ENCODE peak calls at places on chromosomes 16 and 17, in nine cellular contexts. C, O, H, B, E, P, F, G and Z are unnamed samples.

GRCh38 chr16:1282275-1282995 is 26.6 kb downstream of the TPSD1 start:
- ATAC-seq in H (no peak), E (no peak), F (no peak), C (no peak), G (no peak), O (no peak), P (no peak), B (no peak), Z (no peak)

GRCh38 chr16:85917959-85918358 is 19.0 kb downstream of the IRF8 start:
- ATAC-seq in G (peak), H (no peak), B (no peak), O (peak), F (no peak), P (no peak), E (no peak), C (no peak), Z (peak)

GRCh38 chr16:79250457-79251098 is 350.0 kb downstream of the MAF start:
- ATAC-seq in B (no peak), F (peak), P (no peak), E (no peak), O (no peak), H (no peak), G (no peak), C (no peak), Z (no peak)

GRCh38 chr17:17387461-17388362 is 84.5 kb downstream of the NT5M start:
- ATAC-seq in C (no peak), O (no peak), G (peak), F (peak), E (no peak), P (peak), H (peak), B (no peak), Z (no peak)

GRCh38 chr17:50218771-50219315 is 17.4 kb upstream of the COL1A1 start:
- ATAC-seq in G (peak), F (no peak), O (no peak), H (peak), E (no peak), C (no peak), B (no peak), P (peak), Z (no peak)

GRCh38 chr17:77214743-77215142 is 74.0 kb downstream of the SEC14L1 start:
- ATAC-seq in O (no peak), P (peak), H (peak), B (peak), C (no peak), E (peak), G (no peak), F (peak), Z (no peak)

GRCh38 chr17:4209611-4210010 is 54.2 kb downstream of the ANKFY1 start:
- ATAC-seq in E (no peak), F (peak), C (no peak), P (no peak), O (no peak), B (no peak), H (no peak), G (no peak), Z (no peak)

GRCh38 chr16:67652578-67653130 is 7.4 kb downstream of the ACD start:
- ATAC-seq in B (no peak), O (no peak), G (no peak), C (peak), P (peak), H (peak), F (peak), E (no peak), Z (no peak)

GRCh38 chr17:7940743-7941142 is 8.7 kb downstream of the CNTROB start:
- ATAC-seq in E (no peak), C (no peak), H (no peak), F (no peak), G (no peak), O (no peak), B (no peak), P (no peak), Z (no peak)

GRCh38 chr17:76659928-76660614 is 16.5 kb upstream of the ST6GALNAC1 start:
- ATAC-seq in H (no peak), G (no peak), F (peak), C (no peak), P (peak), O (no peak), B (peak), E (peak), Z (peak)

GRCh38 chr16:72124761-72125634 is 31.4 kb downstream of the DHX38 start:
- ATAC-seq in C (peak), O (no peak), G (peak), E (peak), B (peak), F (peak), H (peak), P (peak), Z (peak)

GRCh38 chr16:53912155-53912554 is 208.2 kb downstream of the FTO start:
- ATAC-seq in P (no peak), E (peak), C (no peak), O (peak), G (peak), H (no peak), B (peak), F (no peak), Z (peak)

GRCh38 chr17:14098246-14098645 is 28.9 kb downstream of the COX10 start:
- ATAC-seq in E (no peak), O (no peak), H (peak), F (no peak), G (no peak), B (no peak), C (no peak), P (no peak), Z (no peak)

GRCh38 chr17:37743875-37744632 is 805 bp downstream of the HNF1B start:
- ATAC-seq in O (no peak), G (peak), C (no peak), E (peak), H (peak), B (peak), F (no peak), P (peak), Z (peak)

GRCh38 chr17:66414528-66415175 is 112.2 kb downstream of the PRKCA start:
- ATAC-seq in B (no peak), E (no peak), G (peak), P (no peak), C (no peak), H (no peak), F (no peak), O (peak), Z (no peak)

GRCh38 chr16:89303604-89304003 is 86.1 kb downstream of the ZNF778 start:
- ATAC-seq in H (no peak), P (no peak), G (no peak), E (peak), F (no peak), B (peak), C (no peak), O (no peak), Z (no peak)

GRCh38 chr16:1793578-1794220 is at the start of gene IGFALS:
- ATAC-seq in C (no peak), H (peak), O (no peak), F (no peak), E (no peak), G (no peak), B (no peak), P (peak), Z (no peak)

GRCh38 chr17:75738218-75738802 is 17.1 kb downstream of the ITGB4 start:
- ATAC-seq in H (peak), O (peak), F (peak), G (peak), C (peak), B (peak), P (peak), E (no peak), Z (no peak)

GRCh38 chr17:4533522-4534502 is 21.4 kb downstream of the MYBBP1A start:
- ATAC-seq in F (peak), P (peak), O (peak), G (no peak), C (no peak), E (no peak), H (peak), B (no peak), Z (no peak)

GRCh38 chr16:81283044-81283443 is 31.7 kb upstream of the GAN start:
- ATAC-seq in P (no peak), O (no peak), H (no peak), F (no peak), G (no peak), C (no peak), E (no peak), B (no peak), Z (no peak)

GRCh38 chr16:10153993-10154788 is 28.0 kb downstream of the GRIN2A start:
- ATAC-seq in H (no peak), B (no peak), O (no peak), G (no peak), C (no peak), E (no peak), F (no peak), P (no peak), Z (no peak)

GRCh38 chr16:31505483-31505882 is 2.7 kb downstream of the RUSF1 start:
- ATAC-seq in G (peak), C (no peak), F (no peak), H (no peak), B (peak), P (no peak), E (no peak), O (peak), Z (peak)

GRCh38 chr16:65967376-65967775 is 399.1 kb upstream of the CDH5 start:
- ATAC-seq in E (no peak), C (no peak), G (no peak), O (no peak), H (no peak), B (no peak), F (no peak), P (no peak), Z (no peak)

GRCh38 chr16:11796227-11797165 is 562 bp downstream of the ZC3H7A start:
- ATAC-seq in P (peak), O (no peak), H (peak), F (peak), G (peak), E (peak), C (peak), B (no peak), Z (no peak)

GRCh38 chr17:81927145-81927652 is 336 bp downstream of the MAFG start:
- ATAC-seq in F (peak), C (peak), O (no peak), H (no peak), B (peak), E (peak), P (no peak), G (no peak), Z (peak)

GRCh38 chr17:83109793-83110645 is 30.6 kb downstream of the METRNL start:
- ATAC-seq in E (no peak), C (peak), P (peak), G (no peak), H (peak), O (no peak), B (no peak), F (peak), Z (no peak)

GRCh38 chr16:85571813-85572619 is 41.1 kb upstream of the GSE1 start:
- ATAC-seq in E (no peak), F (no peak), O (no peak), B (no peak), H (no peak), P (no peak), G (peak), C (no peak), Z (no peak)

GRCh38 chr17:59353936-59354755 is 22.7 kb downstream of the YPEL2 start:
- ATAC-seq in B (no peak), O (no peak), C (no peak), E (no peak), G (no peak), P (no peak), F (peak), H (no peak), Z (no peak)

GRCh38 chr17:10062757-10063385 is 135.5 kb downstream of the GAS7 start:
- ATAC-seq in G (peak), B (no peak), H (peak), F (peak), O (peak), E (no peak), P (no peak), C (no peak), Z (peak)

GRCh38 chr16:3173892-3174617 is 13.9 kb upstream of the OR1F1 start:
- ATAC-seq in B (peak), G (peak), F (no peak), C (no peak), O (no peak), E (peak), H (no peak), P (no peak), Z (peak)

GRCh38 chr17:58391302-58391984 is 25.9 kb downstream of the RNF43 start:
- ATAC-seq in B (no peak), O (no peak), C (no peak), P (peak), F (peak), E (no peak), H (peak), G (no peak), Z (no peak)

GRCh38 chr17:29571883-29572681 is 3.6 kb downstream of the TP53I13 start:
- ATAC-seq in G (no peak), H (no peak), O (no peak), B (no peak), E (no peak), C (peak), F (peak), P (no peak), Z (no peak)

GRCh38 chr16:85588562-85589503 is 24.3 kb upstream of the GSE1 start:
- ATAC-seq in E (no peak), F (no peak), G (no peak), O (no peak), B (no peak), P (no peak), C (no peak), H (no peak), Z (no peak)

GRCh38 chr16:2040450-2041105 is 7.1 kb downstream of the NTHL1 start:
- ATAC-seq in P (no peak), O (no peak), F (no peak), G (no peak), E (no peak), H (no peak), B (no peak), C (no peak), Z (no peak)

GRCh38 chr16:53991181-53992056 is 287.5 kb downstream of the FTO start:
- ATAC-seq in G (no peak), E (no peak), B (no peak), O (no peak), C (no peak), H (peak), P (peak), F (peak), Z (no peak)

GRCh38 chr16:27426423-27427408 is 24.7 kb downstream of the IL21R start:
- ATAC-seq in C (no peak), B (peak), P (peak), F (peak), G (peak), E (peak), O (peak), H (peak), Z (peak)